ENCODE peak calls at places on chromosome 16, in nine cellular contexts. One of them, this sample, is unnamed.
A peak's percentile ranks its signal among the peaks of the same experiment; 100 is the strongest.

GRCh38 chr16:10699756-10700155 is 5.0 kb upstream of the TEKT5 start:
- DNase-seq in neural progenitor cell: no peak
- DNase-seq in dorsolateral prefrontal cortex: no peak
- DNase-seq in colonic mucosa: no peak
- DNase-seq in foreskin keratinocyte: no peak
- DNase-seq in psoas muscle: no peak
- DNase-seq in substantia nigra: no peak
- DNase-seq in PC-9: no peak
- DNase-seq in astrocyte: no peak
- DNase-seq in this sample: no peak

GRCh38 chr16:50644245-50644644 is 36.9 kb downstream of the SNX20 start:
- DNase-seq in astrocyte: no peak
- DNase-seq in foreskin keratinocyte: no peak
- DNase-seq in dorsolateral prefrontal cortex: no peak
- DNase-seq in colonic mucosa: no peak
- DNase-seq in substantia nigra: no peak
- DNase-seq in psoas muscle: no peak
- DNase-seq in neural progenitor cell: no peak
- DNase-seq in PC-9: no peak
- DNase-seq in this sample: no peak

GRCh38 chr16:30352488-30353401 is 2.4 kb downstream of the CD2BP2 start:
- DNase-seq in astrocyte: no peak
- DNase-seq in dorsolateral prefrontal cortex: no peak
- DNase-seq in colonic mucosa: no peak
- DNase-seq in neural progenitor cell: no peak
- DNase-seq in psoas muscle: no peak
- DNase-seq in PC-9: no peak
- DNase-seq in substantia nigra: no peak
- DNase-seq in foreskin keratinocyte: no peak
- DNase-seq in this sample: no peak

GRCh38 chr16:57167951-57168350 is 17.9 kb downstream of the PSME3IP1 start:
- DNase-seq in dorsolateral prefrontal cortex: no peak
- DNase-seq in astrocyte: peak; percentile 69
- DNase-seq in PC-9: peak; percentile 51
- DNase-seq in foreskin keratinocyte: peak; percentile 30
- DNase-seq in colonic mucosa: no peak
- DNase-seq in neural progenitor cell: peak; percentile 64
- DNase-seq in psoas muscle: no peak
- DNase-seq in substantia nigra: no peak
- DNase-seq in this sample: peak; percentile 82

GRCh38 chr16:74448990-74449389 is 27.7 kb upstream of the CLEC18B start:
- DNase-seq in substantia nigra: peak; percentile 5
- DNase-seq in dorsolateral prefrontal cortex: no peak
- DNase-seq in psoas muscle: peak; percentile 50
- DNase-seq in PC-9: peak; percentile 80
- DNase-seq in astrocyte: peak; percentile 94
- DNase-seq in foreskin keratinocyte: peak; percentile 84
- DNase-seq in neural progenitor cell: no peak
- DNase-seq in colonic mucosa: peak; percentile 75
- DNase-seq in this sample: peak; percentile 38

GRCh38 chr16:5634781-5635180 is 537.2 kb upstream of the EEF2KMT start:
- DNase-seq in substantia nigra: no peak
- DNase-seq in dorsolateral prefrontal cortex: no peak
- DNase-seq in astrocyte: no peak
- DNase-seq in foreskin keratinocyte: no peak
- DNase-seq in colonic mucosa: no peak
- DNase-seq in PC-9: no peak
- DNase-seq in neural progenitor cell: no peak
- DNase-seq in psoas muscle: no peak
- DNase-seq in this sample: peak; percentile 49

GRCh38 chr16:27324851-27325301 is 11.1 kb downstream of the IL4R start:
- DNase-seq in psoas muscle: peak; percentile 29
- DNase-seq in colonic mucosa: no peak
- DNase-seq in dorsolateral prefrontal cortex: no peak
- DNase-seq in substantia nigra: no peak
- DNase-seq in astrocyte: no peak
- DNase-seq in PC-9: no peak
- DNase-seq in foreskin keratinocyte: no peak
- DNase-seq in neural progenitor cell: peak; percentile 32
- DNase-seq in this sample: no peak

GRCh38 chr16:9077001-9077809 is 14.2 kb upstream of the HAPSTR1 start:
- DNase-seq in substantia nigra: no peak
- DNase-seq in foreskin keratinocyte: peak; percentile 88
- DNase-seq in astrocyte: peak; percentile 84
- DNase-seq in neural progenitor cell: no peak
- DNase-seq in dorsolateral prefrontal cortex: no peak
- DNase-seq in colonic mucosa: no peak
- DNase-seq in psoas muscle: no peak
- DNase-seq in PC-9: peak; percentile 78
- DNase-seq in this sample: no peak

GRCh38 chr16:19911747-19912146 is 27.1 kb upstream of the GPRC5B start:
- DNase-seq in astrocyte: no peak
- DNase-seq in colonic mucosa: no peak
- DNase-seq in dorsolateral prefrontal cortex: no peak
- DNase-seq in substantia nigra: no peak
- DNase-seq in psoas muscle: no peak
- DNase-seq in PC-9: no peak
- DNase-seq in neural progenitor cell: no peak
- DNase-seq in foreskin keratinocyte: no peak
- DNase-seq in this sample: no peak

GRCh38 chr16:19916064-19916463 is 31.4 kb upstream of the GPRC5B start:
- DNase-seq in psoas muscle: no peak
- DNase-seq in PC-9: no peak
- DNase-seq in astrocyte: no peak
- DNase-seq in colonic mucosa: no peak
- DNase-seq in dorsolateral prefrontal cortex: no peak
- DNase-seq in substantia nigra: no peak
- DNase-seq in foreskin keratinocyte: no peak
- DNase-seq in neural progenitor cell: no peak
- DNase-seq in this sample: no peak

GRCh38 chr16:19913306-19913717 is 28.7 kb upstream of the GPRC5B start:
- DNase-seq in PC-9: no peak
- DNase-seq in neural progenitor cell: no peak
- DNase-seq in foreskin keratinocyte: no peak
- DNase-seq in substantia nigra: no peak
- DNase-seq in colonic mucosa: no peak
- DNase-seq in astrocyte: no peak
- DNase-seq in psoas muscle: no peak
- DNase-seq in dorsolateral prefrontal cortex: no peak
- DNase-seq in this sample: no peak

GRCh38 chr16:19912445-19913305 is 28.0 kb upstream of the GPRC5B start:
- DNase-seq in substantia nigra: no peak
- DNase-seq in PC-9: no peak
- DNase-seq in foreskin keratinocyte: peak; percentile 41
- DNase-seq in neural progenitor cell: no peak
- DNase-seq in astrocyte: peak; percentile 8
- DNase-seq in dorsolateral prefrontal cortex: no peak
- DNase-seq in psoas muscle: no peak
- DNase-seq in colonic mucosa: no peak
- DNase-seq in this sample: no peak

DNA sequence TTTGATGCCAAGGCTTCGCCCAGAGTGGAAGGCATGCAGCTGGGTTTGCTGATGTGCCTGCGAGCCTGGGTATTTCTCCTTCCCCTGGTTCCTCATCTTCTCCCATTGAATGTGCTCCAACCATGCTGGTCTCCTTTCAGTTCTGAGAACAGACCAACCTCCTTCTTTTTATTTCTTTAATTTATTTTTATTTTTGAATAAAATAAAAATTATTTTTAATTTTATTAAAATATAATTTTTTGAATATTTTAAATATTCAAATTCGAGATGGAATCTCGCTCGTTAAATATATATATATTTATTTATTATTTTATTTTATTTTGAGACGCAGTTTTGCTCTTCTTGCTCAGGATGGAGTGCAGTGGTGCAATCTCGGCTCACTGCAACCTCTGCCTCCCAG is 30.2 kb upstream of the GPRC5B start:
- DNase-seq in substantia nigra: no peak
- DNase-seq in psoas muscle: no peak
- DNase-seq in PC-9: no peak
- DNase-seq in foreskin keratinocyte: no peak
- DNase-seq in dorsolateral prefrontal cortex: no peak
- DNase-seq in colonic mucosa: no peak
- DNase-seq in astrocyte: no peak
- DNase-seq in neural progenitor cell: no peak
- DNase-seq in this sample: no peak
- H3K27ac ChIP-seq in substantia nigra: no peak overlapping the region
- H3K27ac ChIP-seq in psoas muscle: no peak overlapping the region
- H3K27ac ChIP-seq in PC-9: no peak overlapping the region
- H3K27ac ChIP-seq in foreskin keratinocyte: no peak overlapping the region
- H3K27ac ChIP-seq in dorsolateral prefrontal cortex: no peak overlapping the region
- H3K27ac ChIP-seq in colonic mucosa: no peak overlapping the region
- H3K27ac ChIP-seq in astrocyte: no peak overlapping the region
- H3K27ac ChIP-seq in neural progenitor cell: no peak overlapping the region
- H3K27ac ChIP-seq in this sample: no peak overlapping the region

GRCh38 chr16:53989597-53989996 is 285.6 kb downstream of the FTO start:
- DNase-seq in dorsolateral prefrontal cortex: no peak
- DNase-seq in psoas muscle: no peak
- DNase-seq in astrocyte: no peak
- DNase-seq in PC-9: no peak
- DNase-seq in neural progenitor cell: no peak
- DNase-seq in foreskin keratinocyte: no peak
- DNase-seq in substantia nigra: no peak
- DNase-seq in colonic mucosa: no peak
- DNase-seq in this sample: no peak
- H3K27ac ChIP-seq in dorsolateral prefrontal cortex: no peak overlapping the region
- H3K27ac ChIP-seq in psoas muscle: no peak overlapping the region
- H3K27ac ChIP-seq in astrocyte: no peak overlapping the region
- H3K27ac ChIP-seq in PC-9: no peak overlapping the region
- H3K27ac ChIP-seq in neural progenitor cell: no peak overlapping the region
- H3K27ac ChIP-seq in foreskin keratinocyte: no peak overlapping the region
- H3K27ac ChIP-seq in substantia nigra: no peak overlapping the region
- H3K27ac ChIP-seq in colonic mucosa: no peak overlapping the region
- H3K27ac ChIP-seq in this sample: no peak overlapping the region

DNA sequence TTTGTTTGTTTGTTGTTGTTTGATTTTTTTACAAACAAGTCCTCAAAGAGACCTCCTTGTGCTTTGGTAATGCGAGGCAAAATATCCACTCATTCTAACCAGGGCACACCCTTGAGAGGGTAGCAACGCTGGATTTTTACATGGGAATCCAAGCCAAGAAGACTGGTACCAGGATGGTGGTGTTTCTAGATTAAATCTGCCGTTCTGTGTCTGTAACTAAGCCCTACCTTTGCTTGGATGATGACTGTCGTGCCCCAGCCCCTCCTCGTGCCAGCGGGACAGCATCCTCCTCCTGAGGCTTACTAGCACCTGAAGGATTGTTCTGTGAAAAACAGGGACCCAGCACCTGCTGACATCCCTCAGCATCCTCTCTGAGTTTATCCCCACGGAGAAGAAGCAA is 5.2 kb upstream of the HSBP1 start:
- DNase-seq in psoas muscle: no peak
- DNase-seq in PC-9: no peak
- DNase-seq in dorsolateral prefrontal cortex: no peak
- DNase-seq in neural progenitor cell: no peak
- DNase-seq in substantia nigra: no peak
- DNase-seq in colonic mucosa: no peak
- DNase-seq in astrocyte: no peak
- DNase-seq in foreskin keratinocyte: no peak
- DNase-seq in this sample: no peak
- H3K27ac ChIP-seq in psoas muscle: no peak overlapping the region
- H3K27ac ChIP-seq in PC-9: peak overlapping the region; percentile 46
- H3K27ac ChIP-seq in dorsolateral prefrontal cortex: no peak overlapping the region
- H3K27ac ChIP-seq in neural progenitor cell: no peak overlapping the region
- H3K27ac ChIP-seq in substantia nigra: peak overlapping the region; percentile 61
- H3K27ac ChIP-seq in colonic mucosa: no peak overlapping the region
- H3K27ac ChIP-seq in astrocyte: no peak overlapping the region
- H3K27ac ChIP-seq in foreskin keratinocyte: peak overlapping the region; percentile 50
- H3K27ac ChIP-seq in this sample: no peak overlapping the region

DNA sequence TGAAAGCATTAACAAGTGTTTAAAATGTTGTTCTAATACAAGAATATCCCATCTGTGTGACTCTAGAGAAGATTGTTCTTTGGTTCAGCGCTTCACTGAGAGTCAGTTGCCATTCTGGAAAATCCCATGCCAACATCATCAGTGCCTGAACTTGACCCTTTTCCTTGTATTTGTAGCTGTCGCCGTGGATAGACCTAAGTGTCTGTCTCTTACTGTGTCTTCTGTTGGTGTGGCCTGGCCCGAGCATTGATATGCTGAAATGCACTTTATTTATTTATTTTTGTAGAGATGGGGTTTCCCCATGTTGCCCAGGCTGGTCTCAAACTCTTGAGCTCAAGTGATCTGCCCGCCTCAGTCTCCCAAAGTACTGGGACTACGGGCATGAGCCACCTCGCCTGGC is 76.0 kb downstream of the MYH11 start:
- DNase-seq in astrocyte: no peak
- DNase-seq in neural progenitor cell: no peak
- DNase-seq in dorsolateral prefrontal cortex: no peak
- DNase-seq in colonic mucosa: no peak
- DNase-seq in PC-9: no peak
- DNase-seq in foreskin keratinocyte: no peak
- DNase-seq in psoas muscle: no peak
- DNase-seq in substantia nigra: no peak
- DNase-seq in this sample: no peak
- H3K27ac ChIP-seq in astrocyte: no peak overlapping the region
- H3K27ac ChIP-seq in neural progenitor cell: no peak overlapping the region
- H3K27ac ChIP-seq in dorsolateral prefrontal cortex: no peak overlapping the region
- H3K27ac ChIP-seq in colonic mucosa: no peak overlapping the region
- H3K27ac ChIP-seq in PC-9: no peak overlapping the region
- H3K27ac ChIP-seq in foreskin keratinocyte: no peak overlapping the region
- H3K27ac ChIP-seq in psoas muscle: no peak overlapping the region
- H3K27ac ChIP-seq in substantia nigra: no peak overlapping the region
- H3K27ac ChIP-seq in this sample: no peak overlapping the region

GRCh38 chr16:89320717-89321501 is 103.4 kb downstream of the ZNF778 start:
- DNase-seq in astrocyte: peak; percentile 69
- DNase-seq in neural progenitor cell: peak; percentile 67
- DNase-seq in PC-9: peak; percentile 60
- DNase-seq in psoas muscle: peak; percentile 71
- DNase-seq in substantia nigra: peak; percentile 37
- DNase-seq in dorsolateral prefrontal cortex: peak; percentile 83
- DNase-seq in foreskin keratinocyte: no peak
- DNase-seq in colonic mucosa: peak; percentile 85
- DNase-seq in this sample: peak; percentile 52

GRCh38 chr16:89323120-89323960 is 105.8 kb downstream of the ZNF778 start:
- DNase-seq in astrocyte: no peak
- DNase-seq in substantia nigra: no peak
- DNase-seq in PC-9: no peak
- DNase-seq in neural progenitor cell: no peak
- DNase-seq in colonic mucosa: no peak
- DNase-seq in dorsolateral prefrontal cortex: no peak
- DNase-seq in psoas muscle: no peak
- DNase-seq in foreskin keratinocyte: no peak
- DNase-seq in this sample: no peak

GRCh38 chr16:89319883-89320716 is 102.6 kb downstream of the ZNF778 start:
- DNase-seq in foreskin keratinocyte: peak; percentile 73
- DNase-seq in psoas muscle: peak; percentile 79
- DNase-seq in colonic mucosa: no peak
- DNase-seq in PC-9: peak; percentile 92
- DNase-seq in astrocyte: peak; percentile 82
- DNase-seq in substantia nigra: no peak
- DNase-seq in dorsolateral prefrontal cortex: peak; percentile 78
- DNase-seq in neural progenitor cell: no peak
- DNase-seq in this sample: peak; percentile 55

GRCh38 chr16:89324056-89325010 is 106.8 kb downstream of the ZNF778 start:
- DNase-seq in PC-9: no peak
- DNase-seq in foreskin keratinocyte: no peak
- DNase-seq in dorsolateral prefrontal cortex: peak; percentile 44
- DNase-seq in psoas muscle: no peak
- DNase-seq in astrocyte: peak; percentile 95
- DNase-seq in substantia nigra: no peak
- DNase-seq in neural progenitor cell: no peak
- DNase-seq in colonic mucosa: no peak
- DNase-seq in this sample: no peak

GRCh38 chr16:89322381-89323119 is 105.0 kb downstream of the ZNF778 start:
- DNase-seq in dorsolateral prefrontal cortex: no peak
- DNase-seq in PC-9: peak; percentile 56
- DNase-seq in colonic mucosa: no peak
- DNase-seq in substantia nigra: no peak
- DNase-seq in astrocyte: peak; percentile 65
- DNase-seq in neural progenitor cell: peak; percentile 61
- DNase-seq in foreskin keratinocyte: no peak
- DNase-seq in psoas muscle: peak; percentile 86
- DNase-seq in this sample: peak; percentile 91
- H3K27ac ChIP-seq in dorsolateral prefrontal cortex: no peak overlapping the region
- H3K27ac ChIP-seq in PC-9: peak overlapping the region; percentile 52
- H3K27ac ChIP-seq in colonic mucosa: no peak overlapping the region
- H3K27ac ChIP-seq in substantia nigra: no peak overlapping the region
- H3K27ac ChIP-seq in astrocyte: peak overlapping the region; percentile 62
- H3K27ac ChIP-seq in neural progenitor cell: peak overlapping the region; percentile 61
- H3K27ac ChIP-seq in foreskin keratinocyte: no peak overlapping the region
- H3K27ac ChIP-seq in psoas muscle: peak overlapping the region; percentile 92
- H3K27ac ChIP-seq in this sample: peak overlapping the region; percentile 69